ENCODE peak calls at places on chromosome 1, in four cellular contexts. M is kidney, S is GM13976, N is ELF-1. W is an unnamed sample.

GRCh38 chr1:81921344-81921743 is 120.6 kb downstream of the ADGRL2 start:
- DNase-seq in M (no peak), S (no peak), N (no peak), W (no peak)

GRCh38 chr1:221274373-221274772 is 395.1 kb downstream of the HLX start:
- DNase-seq in M (no peak), S (no peak), N (peak; percentile 73), W (no peak)

GRCh38 chr1:234998174-234998741 is 130.4 kb downstream of the TOMM20 start:
- DNase-seq in M (peak; percentile 88), S (no peak), N (peak; percentile 77), W (no peak)

GRCh38 chr1:152761609-152762213 is 3.9 kb downstream of the KPRP start:
- DNase-seq in M (no peak), S (no peak), N (no peak), W (no peak)

GRCh38 chr1:41493626-41494350 is 9.3 kb upstream of the EDN2 start:
- DNase-seq in M (peak; percentile 63), S (no peak), N (no peak), W (no peak)

GRCh38 chr1:205852969-205853368 is 3.0 kb upstream of the PM20D1 start:
- DNase-seq in M (no peak), S (no peak), N (no peak), W (no peak)

GRCh38 chr1:46176211-46176865 is at the start of gene P3R3URF:
- DNase-seq in M (no peak), S (no peak), N (no peak), W (no peak)

GRCh38 chr1:201538618-201539551 is at the start of gene NAV1:
- DNase-seq in M (peak; percentile 89), S (no peak), N (peak; percentile 75), W (peak; percentile 77)

GRCh38 chr1:1115136-1115829 is 606 bp downstream of the C1orf159 start:
- DNase-seq in M (peak; percentile 90), S (no peak), N (no peak), W (peak; percentile 59)

GRCh38 chr1:48228156-48228555 is 5.6 kb downstream of the SLC5A9 start:
- DNase-seq in M (no peak), S (no peak), N (peak; percentile 76), W (no peak)

GRCh38 chr1:153646672-153647374 is 11.7 kb upstream of the SNAPIN start:
- DNase-seq in M (peak; percentile 11), S (no peak), N (no peak), W (no peak)

GRCh38 chr1:162028726-162029125 is 5.1 kb upstream of the OLFML2B start:
- DNase-seq in M (no peak), S (no peak), N (no peak), W (no peak)

GRCh38 chr1:29739176-29739575 is 502.9 kb downstream of the PTPRU start:
- DNase-seq in M (no peak), S (no peak), N (no peak), W (no peak)

GRCh38 chr1:29453502-29454240 is 217.3 kb downstream of the PTPRU start:
- DNase-seq in M (no peak), S (peak; percentile 70), N (peak; percentile 87), W (no peak)

GRCh38 chr1:109314805-109315204 is 8.0 kb upstream of the MYBPHL start:
- DNase-seq in M (no peak), S (no peak), N (no peak), W (no peak)

GRCh38 chr1:16209847-16210407 is 2.5 kb downstream of the ARHGEF19 start:
- DNase-seq in M (peak; percentile 69), S (no peak), N (no peak), W (peak; percentile 60)